ENCODE peak calls at places on chromosomes 3 and 15, in seven cellular contexts. Q, A, Z, U, F, Y and D are unnamed samples.

GRCh38 chr3:129627350-129628168 is 21.1 kb upstream of the PLXND1 start:
- DNase-seq in Y (peak), U (peak), F (no peak), A (peak), Z (peak), Q (peak), D (peak)

GRCh38 chr3:19898725-19899124 is 35.3 kb downstream of the EFHB start:
- DNase-seq in Q (no peak), A (no peak), F (no peak), Y (peak), Z (no peak), U (no peak), D (no peak)

GRCh38 chr15:25053000-25053815 is 98.4 kb downstream of the SNRPN start:
- DNase-seq in U (no peak), Z (peak), Q (no peak), F (no peak), Y (no peak), A (no peak), D (no peak)

GRCh38 chr3:64530434-64531049 is 157.3 kb downstream of the ADAMTS9 start:
- DNase-seq in Z (no peak), F (no peak), Y (peak), Q (no peak), U (peak), A (no peak), D (peak)

GRCh38 chr15:70375586-70375985 is 277.9 kb upstream of the TLE3 start:
- DNase-seq in Q (peak), A (no peak), F (no peak), U (no peak), Y (no peak), Z (no peak), D (no peak)

GRCh38 chr3:10194328-10195071 is 29.8 kb downstream of the IRAK2 start:
- DNase-seq in Q (peak), Z (no peak), Y (no peak), F (no peak), A (no peak), U (peak), D (peak)

GRCh38 chr3:47266709-47267489 is 15.7 kb downstream of the KIF9 start:
- DNase-seq in Q (peak), U (peak), A (no peak), Y (peak), F (peak), Z (no peak), D (peak)

GRCh38 chr15:60370804-60371700 is 26.7 kb downstream of the ANXA2 start:
- DNase-seq in Y (peak), A (peak), Z (peak), F (peak), U (no peak), Q (peak), D (no peak)

GRCh38 chr3:116994473-116994872 is 284.9 kb downstream of the TUSC7 start:
- DNase-seq in A (no peak), F (no peak), Z (no peak), Q (no peak), Y (no peak), U (no peak), D (no peak)

GRCh38 chr3:29420106-29420505 is 139.2 kb downstream of the RBMS3 start:
- DNase-seq in Q (no peak), Z (no peak), F (no peak), U (no peak), A (no peak), Y (no peak), D (no peak)

GRCh38 chr3:58998476-58999117 is 51.2 kb downstream of the CFAP20DC start:
- DNase-seq in Y (peak), A (no peak), Q (no peak), Z (no peak), U (peak), F (peak), D (no peak)

GRCh38 chr3:155086041-155086440 is 5.9 kb downstream of the MME start:
- DNase-seq in Y (no peak), F (no peak), A (no peak), Q (no peak), U (no peak), Z (no peak), D (no peak)

GRCh38 chr3:171851685-171852084 is 8.5 kb downstream of the TMEM212 start:
- DNase-seq in Z (no peak), Q (no peak), F (no peak), Y (peak), U (no peak), A (no peak), D (no peak)

GRCh38 chr15:68631621-68632051 is 52.8 kb downstream of the CORO2B start:
- DNase-seq in F (no peak), A (no peak), Q (no peak), Y (no peak), Z (no peak), U (no peak), D (no peak)

GRCh38 chr3:46261926-46262594 is 19.8 kb downstream of the CCR3 start:
- DNase-seq in F (no peak), Z (no peak), Q (no peak), U (no peak), Y (no peak), A (no peak), D (no peak)

GRCh38 chr3:31804251-31805051 is 176.6 kb downstream of the OSBPL10 start:
- DNase-seq in U (no peak), Z (no peak), Q (no peak), A (no peak), F (no peak), Y (no peak), D (no peak)

GRCh38 chr3:45597581-45597980 is 3.0 kb downstream of the LIMD1 start:
- DNase-seq in U (no peak), F (no peak), A (no peak), Q (no peak), Z (no peak), Y (no peak), D (no peak)

GRCh38 chr3:171458857-171459129 is 1.4 kb downstream of the TNIK start:
- DNase-seq in Y (no peak), Q (no peak), U (no peak), F (no peak), Z (no peak), A (no peak), D (no peak)

GRCh38 chr15:48798319-48798718 is 12.6 kb downstream of the CEP152 start:
- DNase-seq in F (no peak), U (no peak), A (no peak), Q (no peak), Y (no peak), Z (no peak), D (no peak)

GRCh38 chr3:138945646-138946553 is 1.0 kb downstream of the FOXL2 start:
- DNase-seq in A (peak), Q (peak), F (no peak), U (no peak), Y (peak), Z (no peak), D (no peak)

GRCh38 chr15:58758141-58758540 is 8.6 kb upstream of the ADAM10 start:
- DNase-seq in U (peak), Q (no peak), A (no peak), F (no peak), Z (no peak), Y (no peak), D (peak)

GRCh38 chr15:89490081-89490480 is 6.3 kb downstream of the RHCG start:
- DNase-seq in F (no peak), Q (no peak), Z (no peak), A (no peak), Y (no peak), U (no peak), D (no peak)

GRCh38 chr3:57961828-57962447 is 46.3 kb upstream of the FLNB start:
- DNase-seq in A (no peak), F (no peak), Y (peak), Q (no peak), Z (no peak), U (peak), D (no peak)
- TF ChIP-seq CTCF in A (no peak), F (peak), Y (peak), Q (no peak), Z (peak), U (peak), D (no peak)

DNA sequence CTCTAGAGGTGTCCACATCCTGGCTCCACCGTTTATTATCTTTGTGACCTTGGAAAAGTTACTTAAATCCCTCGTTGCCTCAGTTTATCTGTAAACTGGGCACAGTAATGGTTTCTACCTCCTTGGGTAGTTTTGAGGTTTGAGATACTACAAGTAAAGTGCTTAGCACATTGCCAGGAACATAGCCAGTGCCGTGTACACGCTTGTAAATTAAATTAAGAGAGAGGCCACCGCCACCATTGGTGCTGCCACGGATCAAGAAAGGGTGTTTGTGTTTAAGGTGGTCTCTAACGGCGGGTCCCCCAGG is 5.8 kb upstream of the WNT7A start:
- DNase-seq in F (no peak), U (no peak), Y (no peak), A (no peak), Q (no peak), Z (no peak), D (no peak)
- TF ChIP-seq CTCF in F (no peak), U (no peak), Y (no peak), A (no peak), Q (no peak), Z (no peak), D (no peak)

GRCh38 chr3:185084402-185084801 is 68.5 kb downstream of the C3orf70 start:
- DNase-seq in Q (no peak), Y (no peak), F (no peak), Z (no peak), U (no peak), A (no peak), D (no peak)

GRCh38 chr3:185089343-185089742 is 63.5 kb downstream of the C3orf70 start:
- DNase-seq in Q (no peak), Y (peak), U (no peak), F (no peak), A (no peak), Z (no peak), D (no peak)

GRCh38 chr3:185089751-185090150 is 63.1 kb downstream of the C3orf70 start:
- DNase-seq in U (no peak), F (no peak), Z (no peak), Y (no peak), A (no peak), Q (no peak), D (no peak)

GRCh38 chr3:185084883-185085282 is 68.0 kb downstream of the C3orf70 start:
- DNase-seq in A (no peak), F (no peak), U (no peak), Z (no peak), Y (no peak), Q (no peak), D (no peak)

DNA sequence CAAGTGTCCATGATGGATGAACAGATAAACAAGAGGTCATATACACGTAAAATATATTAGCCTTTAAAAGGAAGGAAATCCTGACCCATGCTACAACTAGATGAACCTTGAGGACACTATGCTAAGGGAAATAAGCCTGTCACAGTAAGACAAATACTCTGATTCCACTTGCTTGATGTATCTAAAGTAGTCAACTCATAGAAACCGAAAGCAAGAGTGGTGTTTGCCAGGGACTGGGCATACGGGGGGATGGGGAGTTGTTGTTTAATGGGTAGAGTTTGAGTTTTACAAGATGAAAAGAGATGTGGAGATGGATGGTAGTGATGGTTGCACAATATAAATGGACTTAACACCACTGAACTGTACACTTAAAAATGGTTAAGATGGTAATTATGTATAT is 65.4 kb downstream of the C3orf70 start:
- DNase-seq in Y (no peak), F (no peak), U (no peak), A (no peak), Z (no peak), Q (no peak), D (no peak)
- TF ChIP-seq CTCF in Y (no peak), F (no peak), U (no peak), A (no peak), Z (no peak), Q (no peak), D (no peak)

GRCh38 chr3:114455432-114455831 is 161.6 kb downstream of the TIGIT start:
- DNase-seq in Y (no peak), A (no peak), Q (no peak), Z (no peak), U (no peak), F (no peak), D (no peak)

GRCh38 chr3:114456742-114457141 is 162.9 kb downstream of the TIGIT start:
- DNase-seq in F (no peak), Q (no peak), Z (no peak), A (no peak), Y (no peak), U (peak), D (peak)

GRCh38 chr3:114453296-114453888 is 159.6 kb downstream of the TIGIT start:
- DNase-seq in A (no peak), Q (no peak), Y (no peak), Z (no peak), F (no peak), U (no peak), D (no peak)

GRCh38 chr3:114452176-114452744 is 158.4 kb downstream of the TIGIT start:
- DNase-seq in F (no peak), U (peak), Z (no peak), A (no peak), Q (no peak), Y (peak), D (no peak)

GRCh38 chr3:114454592-114455251 is 160.9 kb downstream of the TIGIT start:
- DNase-seq in U (peak), Y (peak), Q (no peak), F (no peak), A (no peak), Z (no peak), D (no peak)
- TF ChIP-seq CTCF in U (no peak), Y (no peak), Q (peak), F (no peak), A (peak), Z (no peak), D (no peak)

DNA sequence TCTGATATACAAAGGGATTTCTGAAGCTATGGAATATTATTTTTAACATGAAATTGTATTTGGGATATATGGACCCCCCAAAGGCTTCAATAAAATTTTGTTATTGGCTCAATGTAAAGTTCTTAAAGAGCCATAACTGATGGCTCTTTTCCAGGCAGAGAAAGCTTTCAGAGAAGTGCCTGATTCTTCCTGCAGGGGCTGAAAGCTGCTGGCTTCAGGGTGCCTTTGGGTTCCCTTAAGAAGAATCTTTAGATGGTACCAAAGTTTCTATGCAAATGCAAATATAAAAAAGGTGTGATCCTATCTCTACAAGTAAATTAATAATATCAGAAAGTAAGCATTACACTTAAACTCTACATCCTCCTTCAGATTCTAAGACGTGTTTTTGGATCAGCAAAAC is 72.6 kb downstream of the NR2F2 start:
- DNase-seq in Z (no peak), A (no peak), Y (no peak), Q (no peak), F (no peak), U (no peak), D (no peak)
- TF ChIP-seq CTCF in Z (no peak), A (no peak), Y (no peak), Q (no peak), F (no peak), U (no peak), D (no peak)

GRCh38 chr3:50238549-50239026 is 2.6 kb downstream of the GNAI2 start:
- DNase-seq in Q (peak), U (no peak), F (no peak), Z (no peak), Y (no peak), A (peak), D (no peak)
- TF ChIP-seq CTCF in Q (no peak), U (no peak), F (peak), Z (no peak), Y (peak), A (no peak), D (no peak)